ENCODE peak calls at places on chromosomes 5 and 9, in ten cellular contexts. One of them, this sample, is unnamed.
A peak's percentile ranks its signal among the peaks of the same experiment; 100 is the strongest.

GRCh38 chr5:93677344-93678021 is 63.9 kb downstream of the POU5F2 start:
- DNase-seq in spleen: no peak
- DNase-seq in thyroid gland: peak; percentile 93
- DNase-seq in left ventricle myocardium inferior: peak; percentile 21
- DNase-seq in PC-9: peak; percentile 82
- DNase-seq in osteoblast: no peak
- DNase-seq in heart right ventricle: peak; percentile 8
- DNase-seq in esophagus muscularis mucosa: no peak
- DNase-seq in cardiac muscle cell: peak; percentile 94
- DNase-seq in hepatocyte: peak; percentile 55
- DNase-seq in this sample: no peak

GRCh38 chr5:35316611-35317307 is 86.5 kb upstream of the PRLR start:
- DNase-seq in spleen: no peak
- DNase-seq in cardiac muscle cell: no peak
- DNase-seq in heart right ventricle: no peak
- DNase-seq in hepatocyte: no peak
- DNase-seq in PC-9: no peak
- DNase-seq in thyroid gland: no peak
- DNase-seq in esophagus muscularis mucosa: no peak
- DNase-seq in osteoblast: no peak
- DNase-seq in left ventricle myocardium inferior: no peak
- DNase-seq in this sample: no peak

GRCh38 chr5:169798906-169799660 is 162.0 kb downstream of the DOCK2 start:
- DNase-seq in spleen: no peak
- DNase-seq in osteoblast: no peak
- DNase-seq in heart right ventricle: no peak
- DNase-seq in hepatocyte: no peak
- DNase-seq in left ventricle myocardium inferior: no peak
- DNase-seq in thyroid gland: no peak
- DNase-seq in PC-9: peak; percentile 76
- DNase-seq in esophagus muscularis mucosa: peak; percentile 3
- DNase-seq in cardiac muscle cell: no peak
- DNase-seq in this sample: no peak

GRCh38 chr5:60668715-60669304 is 31.2 kb downstream of the DEPDC1B start:
- DNase-seq in hepatocyte: peak; percentile 49
- DNase-seq in left ventricle myocardium inferior: no peak
- DNase-seq in cardiac muscle cell: peak; percentile 56
- DNase-seq in thyroid gland: no peak
- DNase-seq in PC-9: peak; percentile 45
- DNase-seq in esophagus muscularis mucosa: no peak
- DNase-seq in osteoblast: peak; percentile 80
- DNase-seq in heart right ventricle: no peak
- DNase-seq in spleen: no peak
- DNase-seq in this sample: no peak

GRCh38 chr5:106875591-106876297 is 795.0 kb downstream of the EFNA5 start:
- DNase-seq in cardiac muscle cell: peak; percentile 8
- DNase-seq in heart right ventricle: no peak
- DNase-seq in hepatocyte: peak; percentile 44
- DNase-seq in thyroid gland: peak; percentile 11
- DNase-seq in left ventricle myocardium inferior: no peak
- DNase-seq in spleen: peak; percentile 48
- DNase-seq in PC-9: no peak
- DNase-seq in osteoblast: peak; percentile 10
- DNase-seq in esophagus muscularis mucosa: no peak
- DNase-seq in this sample: no peak

GRCh38 chr5:170025853-170026252 is 45.6 kb upstream of the INSYN2B start:
- DNase-seq in hepatocyte: no peak
- DNase-seq in heart right ventricle: no peak
- DNase-seq in osteoblast: no peak
- DNase-seq in PC-9: no peak
- DNase-seq in esophagus muscularis mucosa: no peak
- DNase-seq in spleen: no peak
- DNase-seq in thyroid gland: no peak
- DNase-seq in left ventricle myocardium inferior: no peak
- DNase-seq in cardiac muscle cell: no peak
- DNase-seq in this sample: no peak

GRCh38 chr9:109424618-109425017 is 73.5 kb downstream of the PTPN3 start:
- DNase-seq in spleen: no peak
- DNase-seq in osteoblast: no peak
- DNase-seq in thyroid gland: no peak
- DNase-seq in esophagus muscularis mucosa: no peak
- DNase-seq in hepatocyte: no peak
- DNase-seq in cardiac muscle cell: no peak
- DNase-seq in left ventricle myocardium inferior: no peak
- DNase-seq in heart right ventricle: no peak
- DNase-seq in PC-9: no peak
- DNase-seq in this sample: peak; percentile 48

GRCh38 chr5:77138981-77139380 is 51.9 kb upstream of the ZBED3 start:
- DNase-seq in cardiac muscle cell: peak; percentile 91
- DNase-seq in heart right ventricle: no peak
- DNase-seq in left ventricle myocardium inferior: no peak
- DNase-seq in thyroid gland: peak; percentile 38
- DNase-seq in spleen: no peak
- DNase-seq in osteoblast: peak; percentile 22
- DNase-seq in hepatocyte: peak; percentile 21
- DNase-seq in PC-9: no peak
- DNase-seq in esophagus muscularis mucosa: no peak
- DNase-seq in this sample: peak; percentile 24

GRCh38 chr9:76692448-76693129 is 71.6 kb upstream of the PCA3 start:
- DNase-seq in heart right ventricle: no peak
- DNase-seq in PC-9: no peak
- DNase-seq in cardiac muscle cell: no peak
- DNase-seq in osteoblast: no peak
- DNase-seq in left ventricle myocardium inferior: no peak
- DNase-seq in spleen: no peak
- DNase-seq in thyroid gland: no peak
- DNase-seq in hepatocyte: no peak
- DNase-seq in esophagus muscularis mucosa: no peak
- DNase-seq in this sample: no peak
- H3K4me1 ChIP-seq in heart right ventricle: peaks cover 13% of the 10 kb centered on the region
- H3K4me1 ChIP-seq in PC-9: peaks cover 15% of the 10 kb centered on the region
- H3K4me1 ChIP-seq in cardiac muscle cell: peaks cover 3% of the 10 kb centered on the region
- H3K4me1 ChIP-seq in osteoblast: peaks cover 22% of the 10 kb centered on the region
- H3K4me1 ChIP-seq in left ventricle myocardium inferior: peaks cover 7% of the 10 kb centered on the region
- H3K4me1 ChIP-seq in spleen: peaks cover 10% of the 10 kb centered on the region
- H3K4me1 ChIP-seq in thyroid gland: peaks cover 4% of the 10 kb centered on the region
- H3K4me1 ChIP-seq in hepatocyte: peaks cover 22% of the 10 kb centered on the region
- H3K4me1 ChIP-seq in esophagus muscularis mucosa: peaks cover 59% of the 10 kb centered on the region
- H3K4me1 ChIP-seq in this sample: peaks cover 66% of the 10 kb centered on the region

GRCh38 chr5:14580037-14581034 is 1.3 kb upstream of the OTULINL start:
- DNase-seq in left ventricle myocardium inferior: no peak
- DNase-seq in spleen: no peak
- DNase-seq in thyroid gland: no peak
- DNase-seq in esophagus muscularis mucosa: no peak
- DNase-seq in PC-9: no peak
- DNase-seq in heart right ventricle: no peak
- DNase-seq in osteoblast: peak; percentile 38
- DNase-seq in hepatocyte: peak; percentile 25
- DNase-seq in cardiac muscle cell: no peak
- DNase-seq in this sample: no peak

GRCh38 chr5:14581891-14582796 is 552 bp downstream of the OTULINL start:
- DNase-seq in hepatocyte: peak; percentile 83
- DNase-seq in thyroid gland: peak; percentile 65
- DNase-seq in left ventricle myocardium inferior: peak; percentile 48
- DNase-seq in PC-9: no peak
- DNase-seq in spleen: peak; percentile 96
- DNase-seq in cardiac muscle cell: peak; percentile 27
- DNase-seq in osteoblast: peak; percentile 74
- DNase-seq in heart right ventricle: peak; percentile 13
- DNase-seq in esophagus muscularis mucosa: no peak
- DNase-seq in this sample: peak; percentile 34

GRCh38 chr5:14584848-14585247 is 3.3 kb downstream of the OTULINL start:
- DNase-seq in spleen: no peak
- DNase-seq in osteoblast: no peak
- DNase-seq in esophagus muscularis mucosa: no peak
- DNase-seq in thyroid gland: peak; percentile 16
- DNase-seq in cardiac muscle cell: no peak
- DNase-seq in hepatocyte: no peak
- DNase-seq in PC-9: no peak
- DNase-seq in heart right ventricle: no peak
- DNase-seq in left ventricle myocardium inferior: no peak
- DNase-seq in this sample: no peak

GRCh38 chr5:14581333-14581890 is at the start of gene OTULINL:
- DNase-seq in spleen: peak; percentile 97
- DNase-seq in PC-9: peak; percentile 48
- DNase-seq in hepatocyte: peak; percentile 94
- DNase-seq in osteoblast: peak; percentile 98
- DNase-seq in cardiac muscle cell: peak; percentile 82
- DNase-seq in left ventricle myocardium inferior: peak; percentile 90
- DNase-seq in heart right ventricle: peak; percentile 90
- DNase-seq in thyroid gland: peak; percentile 80
- DNase-seq in esophagus muscularis mucosa: peak; percentile 94
- DNase-seq in this sample: peak; percentile 80

GRCh38 chr5:14582797-14583137 is 1.2 kb downstream of the OTULINL start:
- DNase-seq in PC-9: no peak
- DNase-seq in esophagus muscularis mucosa: no peak
- DNase-seq in heart right ventricle: no peak
- DNase-seq in osteoblast: no peak
- DNase-seq in cardiac muscle cell: no peak
- DNase-seq in thyroid gland: no peak
- DNase-seq in hepatocyte: peak; percentile 14
- DNase-seq in spleen: peak; percentile 77
- DNase-seq in left ventricle myocardium inferior: no peak
- DNase-seq in this sample: no peak
- H3K4me1 ChIP-seq in PC-9: peaks cover 6% of the 10 kb centered on the region
- H3K4me1 ChIP-seq in esophagus muscularis mucosa: peaks cover 25% of the 10 kb centered on the region
- H3K4me1 ChIP-seq in heart right ventricle: peaks cover 15% of the 10 kb centered on the region
- H3K4me1 ChIP-seq in osteoblast: peaks cover 8% of the 10 kb centered on the region
- H3K4me1 ChIP-seq in cardiac muscle cell: no peaks in the 10 kb centered on the region
- H3K4me1 ChIP-seq in thyroid gland: no peaks in the 10 kb centered on the region
- H3K4me1 ChIP-seq in hepatocyte: peaks cover 21% of the 10 kb centered on the region
- H3K4me1 ChIP-seq in spleen: peaks cover 46% of the 10 kb centered on the region
- H3K4me1 ChIP-seq in left ventricle myocardium inferior: peaks cover 20% of the 10 kb centered on the region
- H3K4me1 ChIP-seq in this sample: no peaks in the 10 kb centered on the region

GRCh38 chr5:154768207-154768606 is 13.0 kb downstream of the LARP1 start:
- DNase-seq in osteoblast: no peak
- DNase-seq in thyroid gland: no peak
- DNase-seq in left ventricle myocardium inferior: no peak
- DNase-seq in esophagus muscularis mucosa: no peak
- DNase-seq in spleen: no peak
- DNase-seq in PC-9: no peak
- DNase-seq in heart right ventricle: no peak
- DNase-seq in hepatocyte: no peak
- DNase-seq in cardiac muscle cell: no peak
- DNase-seq in this sample: no peak

GRCh38 chr5:154771383-154771901 is 16.3 kb downstream of the LARP1 start:
- DNase-seq in spleen: no peak
- DNase-seq in osteoblast: peak; percentile 87
- DNase-seq in PC-9: no peak
- DNase-seq in esophagus muscularis mucosa: no peak
- DNase-seq in left ventricle myocardium inferior: no peak
- DNase-seq in hepatocyte: peak; percentile 61
- DNase-seq in cardiac muscle cell: peak; percentile 92
- DNase-seq in heart right ventricle: peak; percentile 31
- DNase-seq in thyroid gland: peak; percentile 24
- DNase-seq in this sample: peak; percentile 40

GRCh38 chr5:154770111-154770510 is 14.9 kb downstream of the LARP1 start:
- DNase-seq in esophagus muscularis mucosa: no peak
- DNase-seq in cardiac muscle cell: no peak
- DNase-seq in PC-9: no peak
- DNase-seq in spleen: no peak
- DNase-seq in left ventricle myocardium inferior: no peak
- DNase-seq in hepatocyte: no peak
- DNase-seq in osteoblast: no peak
- DNase-seq in thyroid gland: no peak
- DNase-seq in heart right ventricle: no peak
- DNase-seq in this sample: no peak

GRCh38 chr5:154776167-154776566 is 21.0 kb downstream of the LARP1 start:
- DNase-seq in hepatocyte: no peak
- DNase-seq in spleen: no peak
- DNase-seq in thyroid gland: no peak
- DNase-seq in PC-9: no peak
- DNase-seq in left ventricle myocardium inferior: no peak
- DNase-seq in heart right ventricle: no peak
- DNase-seq in osteoblast: no peak
- DNase-seq in esophagus muscularis mucosa: no peak
- DNase-seq in cardiac muscle cell: no peak
- DNase-seq in this sample: no peak

DNA sequence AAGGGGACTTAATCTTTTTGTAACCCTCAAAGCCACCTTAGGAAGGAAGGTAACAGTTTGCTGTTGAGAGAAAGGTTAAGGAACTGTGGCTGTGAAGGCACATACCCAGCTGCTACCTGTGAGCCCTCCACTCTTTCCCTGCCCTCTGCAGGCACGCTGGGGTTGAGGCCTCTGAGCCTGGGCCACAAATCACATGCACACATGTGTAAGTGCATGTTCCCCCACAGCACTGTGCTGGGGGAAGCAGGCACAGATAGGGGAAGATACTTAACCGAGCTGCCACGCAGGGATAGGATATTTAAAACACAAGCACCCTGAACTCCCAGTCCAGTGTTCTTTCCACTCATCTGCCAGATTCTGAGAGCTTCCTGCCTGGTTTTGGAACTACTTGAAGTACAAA is 18.1 kb downstream of the LARP1 start:
- DNase-seq in heart right ventricle: no peak
- DNase-seq in thyroid gland: no peak
- DNase-seq in left ventricle myocardium inferior: no peak
- DNase-seq in PC-9: no peak
- DNase-seq in cardiac muscle cell: no peak
- DNase-seq in osteoblast: no peak
- DNase-seq in hepatocyte: no peak
- DNase-seq in esophagus muscularis mucosa: no peak
- DNase-seq in spleen: no peak
- DNase-seq in this sample: no peak
- H3K4me1 ChIP-seq in heart right ventricle: peaks cover 99% of the 10 kb centered on the region
- H3K4me1 ChIP-seq in thyroid gland: peaks cover 87% of the 10 kb centered on the region
- H3K4me1 ChIP-seq in left ventricle myocardium inferior: peaks cover 100% of the 10 kb centered on the region
- H3K4me1 ChIP-seq in PC-9: peaks cover 6% of the 10 kb centered on the region
- H3K4me1 ChIP-seq in cardiac muscle cell: peaks cover 39% of the 10 kb centered on the region
- H3K4me1 ChIP-seq in osteoblast: peaks cover 27% of the 10 kb centered on the region
- H3K4me1 ChIP-seq in hepatocyte: peaks cover 29% of the 10 kb centered on the region
- H3K4me1 ChIP-seq in esophagus muscularis mucosa: peaks cover 85% of the 10 kb centered on the region
- H3K4me1 ChIP-seq in spleen: peaks cover 68% of the 10 kb centered on the region
- H3K4me1 ChIP-seq in this sample: peaks cover 63% of the 10 kb centered on the region

DNA sequence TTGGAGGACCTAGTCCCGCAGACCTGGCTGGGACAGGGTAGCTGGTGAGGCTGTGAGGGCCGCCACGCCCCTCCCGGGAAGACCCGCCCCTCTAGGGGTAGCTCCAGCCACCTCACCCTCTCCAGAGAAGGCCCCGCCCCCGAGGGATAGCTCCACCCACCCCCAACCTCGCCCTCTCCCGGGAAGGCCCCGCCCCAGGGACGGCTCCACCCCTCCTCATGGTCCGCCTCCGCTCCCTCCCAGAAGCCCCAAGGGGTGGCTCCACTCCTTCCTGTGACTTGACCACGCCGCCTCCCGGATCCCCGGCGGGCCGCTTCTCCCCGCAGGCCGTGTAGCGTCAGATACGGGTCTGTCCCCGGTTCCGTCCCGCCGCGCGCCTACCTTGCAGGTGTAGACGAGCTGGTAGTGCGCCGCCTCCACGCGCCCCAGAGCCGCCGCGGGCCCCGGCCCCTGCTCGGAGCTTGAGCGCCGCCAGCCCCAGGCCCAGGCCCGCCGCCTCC is 388 bp downstream of the DNLZ start:
- DNase-seq in PC-9: peak; percentile 68
- DNase-seq in osteoblast: peak; percentile 100
- DNase-seq in left ventricle myocardium inferior: peak; percentile 98
- DNase-seq in cardiac muscle cell: peak; percentile 97
- DNase-seq in heart right ventricle: peak; percentile 97
- DNase-seq in thyroid gland: peak; percentile 94
- DNase-seq in esophagus muscularis mucosa: peak; percentile 99
- DNase-seq in spleen: peak; percentile 98
- DNase-seq in hepatocyte: peak; percentile 98
- DNase-seq in this sample: peak; percentile 99
- H3K4me1 ChIP-seq in PC-9: peaks cover 12% of the 10 kb centered on the region
- H3K4me1 ChIP-seq in osteoblast: peaks cover 24% of the 10 kb centered on the region
- H3K4me1 ChIP-seq in left ventricle myocardium inferior: peaks cover 40% of the 10 kb centered on the region
- H3K4me1 ChIP-seq in cardiac muscle cell: no peaks in the 10 kb centered on the region
- H3K4me1 ChIP-seq in heart right ventricle: peaks cover 32% of the 10 kb centered on the region
- H3K4me1 ChIP-seq in thyroid gland: peaks cover 15% of the 10 kb centered on the region
- H3K4me1 ChIP-seq in esophagus muscularis mucosa: peaks cover 35% of the 10 kb centered on the region
- H3K4me1 ChIP-seq in spleen: peaks cover 23% of the 10 kb centered on the region
- H3K4me1 ChIP-seq in hepatocyte: peaks cover 6% of the 10 kb centered on the region
- H3K4me1 ChIP-seq in this sample: peaks cover 16% of the 10 kb centered on the region

This sample was measured in tibial artery.